ENCODE peak calls at places on chromosomes 5 and 9, in seven cellular contexts. N is stimulated activated CD4-positive, alpha-beta T cell treated with anti-CD3 and anti-CD28 coated beads, Interleukin-12 subunit alpha, Interleukin-12 subunit beta, amount 100 ng/mL, for 48 hours; G is activated T-helper 1 cell treated with Interleukin-2 at 50 U/mL for 16 hours; Y is GM06990; K is activated CD8-positive, alpha-beta memory T cell treated with anti-CD3 and anti-CD28 coated beads for 48 hours; P is RWPE1; F is NCI-H2029 treated with DMSO at 0.1 percent for 48 hours. L is an unnamed sample.

GRCh38 chr9:38017149-38017884 is 51.7 kb downstream of the SHB start:
- DNase-seq in N (no peak), G (no peak), Y (no peak), K (no peak), P (no peak), F (no peak), L (no peak)

GRCh38 chr9:134501266-134502181 is 140.1 kb upstream of the COL5A1 start:
- DNase-seq in N (no peak), G (no peak), Y (no peak), K (no peak), P (no peak), F (no peak), L (no peak)

GRCh38 chr9:23799521-23799920 is 26.5 kb downstream of the ELAVL2 start:
- DNase-seq in N (no peak), G (no peak), Y (no peak), K (no peak), P (no peak), F (no peak), L (no peak)

GRCh38 chr9:93265301-93265971 is 81.5 kb downstream of the WNK2 start:
- DNase-seq in N (no peak), G (no peak), Y (no peak), K (no peak), P (no peak), F (no peak), L (no peak)

GRCh38 chr5:172303996-172304335 is 20.4 kb upstream of the UBTD2 start:
- DNase-seq in N (no peak), G (no peak), Y (no peak), K (no peak), P (peak; percentile 34), F (no peak), L (no peak)

GRCh38 chr9:74951725-74952151 is 974 bp downstream of the C9orf40 start:
- DNase-seq in N (no peak), G (peak; percentile 10), Y (peak; percentile 74), K (peak; percentile 19), P (peak; percentile 32), F (peak; percentile 32), L (no peak)

GRCh38 chr9:111857555-111858211 is 38.9 kb upstream of the UGCG start:
- DNase-seq in N (no peak), G (no peak), Y (no peak), K (no peak), P (peak; percentile 81), F (no peak), L (no peak)

GRCh38 chr5:138338411-138339085 is 482 bp downstream of the FAM53C start:
- DNase-seq in N (no peak), G (no peak), Y (peak; percentile 36), K (no peak), P (no peak), F (no peak), L (no peak)

GRCh38 chr9:135105938-135106491 is 18.5 kb downstream of the OLFM1 start:
- DNase-seq in N (no peak), G (no peak), Y (no peak), K (no peak), P (no peak), F (no peak), L (no peak)

GRCh38 chr5:21238786-21239185 is 1250.8 kb upstream of the CDH18 start:
- DNase-seq in N (no peak), G (no peak), Y (no peak), K (no peak), P (no peak), F (no peak), L (no peak)

GRCh38 chr5:73265641-73266040 is 92.6 kb downstream of the TMEM174 start:
- DNase-seq in N (no peak), G (no peak), Y (no peak), K (no peak), P (no peak), F (no peak), L (no peak)

GRCh38 chr9:21904776-21905175 is 89.4 kb downstream of the CDKN2A start:
- DNase-seq in N (no peak), G (no peak), Y (no peak), K (no peak), P (no peak), F (no peak), L (no peak)

GRCh38 chr5:417301-417700 is 25.7 kb upstream of the EXOC3 start:
- DNase-seq in N (no peak), G (no peak), Y (no peak), K (no peak), P (no peak), F (no peak), L (no peak)

GRCh38 chr5:154317916-154318315 is 127.4 kb downstream of the GALNT10 start:
- DNase-seq in N (no peak), G (no peak), Y (no peak), K (no peak), P (no peak), F (no peak), L (no peak)

GRCh38 chr9:135499326-135500070 is 984 bp upstream of the MRPS2 start:
- DNase-seq in N (peak; percentile 70), G (peak; percentile 79), Y (peak; percentile 82), K (peak; percentile 65), P (peak; percentile 89), F (peak; percentile 64), L (no peak)

GRCh38 chr5:130724658-130725057 is 440.4 kb downstream of the HINT1 start:
- DNase-seq in N (no peak), G (no peak), Y (no peak), K (no peak), P (no peak), F (no peak), L (no peak)

GRCh38 chr5:44275908-44276307 is 113.3 kb downstream of the FGF10 start:
- DNase-seq in N (no peak), G (no peak), Y (no peak), K (no peak), P (no peak), F (no peak), L (no peak)

GRCh38 chr9:123929177-123929869 is 603 bp downstream of the DENND1A start:
- DNase-seq in N (no peak), G (no peak), Y (peak; percentile 55), K (no peak), P (peak; percentile 52), F (peak; percentile 17), L (no peak)

GRCh38 chr5:142167458-142167857 is 58.9 kb downstream of the NDFIP1 start:
- DNase-seq in N (no peak), G (no peak), Y (no peak), K (no peak), P (no peak), F (no peak), L (no peak)

GRCh38 chr5:170056561-170057267 is 49.0 kb upstream of the FOXI1 start:
- DNase-seq in N (no peak), G (no peak), Y (no peak), K (no peak), P (no peak), F (no peak), L (no peak)

GRCh38 chr5:963673-964531 is 44.7 kb upstream of the NKD2 start:
- DNase-seq in N (peak; percentile 33), G (no peak), Y (no peak), K (no peak), P (no peak), F (no peak), L (no peak)

GRCh38 chr9:134632329-134632728 is 9.3 kb upstream of the COL5A1 start:
- DNase-seq in N (no peak), G (no peak), Y (no peak), K (no peak), P (no peak), F (no peak), L (no peak)

GRCh38 chr5:142063878-142064331 is 44.7 kb upstream of the NDFIP1 start:
- DNase-seq in N (no peak), G (no peak), Y (no peak), K (no peak), P (no peak), F (no peak), L (no peak)

GRCh38 chr9:70668751-70669150 is 254.3 kb upstream of the KLF9 start:
- DNase-seq in N (no peak), G (no peak), Y (no peak), K (no peak), P (no peak), F (no peak), L (no peak)

GRCh38 chr9:96450613-96451544 is 910 bp downstream of the HABP4 start:
- DNase-seq in N (no peak), G (peak; percentile 20), Y (peak; percentile 30), K (no peak), P (peak; percentile 63), F (no peak), L (no peak)

GRCh38 chr5:94972268-94972667 is 312.6 kb downstream of the MCTP1 start:
- DNase-seq in N (no peak), G (no peak), Y (no peak), K (no peak), P (no peak), F (no peak), L (no peak)

GRCh38 chr9:29556317-29556716 is 1983.0 kb upstream of the C9orf72 start:
- DNase-seq in N (no peak), G (no peak), Y (no peak), K (no peak), P (peak; percentile 71), F (no peak), L (no peak)

GRCh38 chr5:15447209-15447608 is 52.8 kb upstream of the FBXL7 start:
- DNase-seq in N (no peak), G (no peak), Y (no peak), K (no peak), P (no peak), F (no peak), L (no peak)

GRCh38 chr5:132747064-132747692 is at the start of gene CCNI2:
- DNase-seq in N (no peak), G (peak; percentile 64), Y (peak; percentile 71), K (no peak), P (peak; percentile 53), F (no peak), L (no peak)

GRCh38 chr5:16742938-16743337 is 126.1 kb upstream of the RETREG1 start:
- DNase-seq in N (no peak), G (no peak), Y (no peak), K (no peak), P (no peak), F (peak; percentile 50), L (no peak)

GRCh38 chr5:64074533-64074932 is 91.1 kb upstream of the RNF180 start:
- DNase-seq in N (no peak), G (no peak), Y (no peak), K (no peak), P (peak; percentile 62), F (no peak), L (no peak)

GRCh38 chr5:73193592-73193991 is 20.6 kb downstream of the TMEM174 start:
- DNase-seq in N (no peak), G (no peak), Y (no peak), K (no peak), P (no peak), F (no peak), L (no peak)

GRCh38 chr9:77582572-77583365 is 65.4 kb downstream of the GNA14 start:
- DNase-seq in N (no peak), G (no peak), Y (no peak), K (no peak), P (no peak), F (no peak), L (no peak)

GRCh38 chr5:140977003-140977402 is 10.7 kb downstream of the PCDHAC2 start:
- DNase-seq in N (no peak), G (no peak), Y (no peak), K (no peak), P (peak; percentile 59), F (no peak), L (no peak)